ENCODE peak calls at places on chromosomes 1 and 21, in five cellular contexts. X is fibroblast of mammary gland, Q is gastrocnemius medialis, E is IMR-90, C is GM12865. W is an unnamed sample.

GRCh38 chr1:177770096-177770495 is 199.8 kb downstream of the SEC16B start:
- DNase-seq in X (no peak), E (no peak), Q (no peak), C (no peak), W (no peak)

GRCh38 chr1:165068716-165069115 is 287.8 kb downstream of the LMX1A start:
- DNase-seq in Q (no peak), E (no peak), X (peak), C (no peak), W (no peak)

GRCh38 chr1:5099558-5099957 is 445.1 kb downstream of the AJAP1 start:
- DNase-seq in C (no peak), Q (no peak), X (no peak), E (no peak), W (no peak)

GRCh38 chr1:217924924-217925323 is 293.8 kb downstream of the SPATA17 start:
- DNase-seq in C (no peak), Q (no peak), E (no peak), X (no peak), W (no peak)

GRCh38 chr1:227785812-227786608 is 29.5 kb upstream of the PRSS38 start:
- DNase-seq in C (no peak), X (no peak), Q (no peak), E (no peak), W (no peak)

GRCh38 chr1:25095635-25096200 is 136.6 kb downstream of the SYF2 start:
- DNase-seq in X (no peak), C (peak), Q (no peak), E (no peak), W (no peak)

GRCh38 chr1:160251006-160251405 is 11.3 kb downstream of the DCAF8 start:
- DNase-seq in X (no peak), E (no peak), C (no peak), Q (no peak), W (no peak)

GRCh38 chr1:241475688-241476087 is 43.9 kb downstream of the FH start:
- DNase-seq in C (no peak), X (peak), Q (no peak), E (peak), W (peak)

GRCh38 chr1:212980123-212980800 is 29.9 kb downstream of the VASH2 start:
- DNase-seq in X (peak), C (no peak), Q (peak), E (peak), W (peak)

GRCh38 chr1:112957133-112957812 is 1.3 kb upstream of the SLC16A1 start:
- DNase-seq in X (peak), Q (peak), C (peak), E (peak), W (peak)

GRCh38 chr1:210376836-210377377 is 48.2 kb downstream of the HHAT start:
- DNase-seq in C (no peak), X (peak), Q (no peak), E (peak), W (no peak)

GRCh38 chr1:41361495-41362356 is 492 bp downstream of the FOXO6 start:
- DNase-seq in Q (no peak), X (no peak), C (peak), E (no peak), W (no peak)

GRCh38 chr1:230568008-230568407 is 74.3 kb upstream of the COG2 start:
- DNase-seq in E (peak), C (peak), Q (no peak), X (peak), W (peak)

GRCh38 chr1:231861541-231862481 is 235.2 kb downstream of the DISC1 start:
- DNase-seq in E (peak), X (peak), Q (no peak), C (no peak), W (peak)

GRCh38 chr1:188089461-188089860 is 1260.7 kb downstream of the PLA2G4A start:
- DNase-seq in E (peak), Q (no peak), X (peak), C (no peak), W (peak)

GRCh38 chr1:80915491-80915890 is 885.2 kb upstream of the ADGRL2 start:
- DNase-seq in E (no peak), C (no peak), X (no peak), Q (no peak), W (no peak)

GRCh38 chr21:27480841-27481261 is 514.0 kb upstream of the ADAMTS5 start:
- DNase-seq in Q (no peak), C (peak), X (peak), E (peak), W (peak)

GRCh38 chr1:29236993-29237905 is 927 bp downstream of the PTPRU start:
- DNase-seq in Q (peak), E (peak), X (no peak), C (no peak), W (peak)

GRCh38 chr1:83637586-83637985 is 361.3 kb downstream of the TTLL7 start:
- DNase-seq in Q (no peak), X (no peak), E (no peak), C (no peak), W (no peak)

GRCh38 chr1:179794669-179795068 is 51.6 kb downstream of the FAM163A start:
- DNase-seq in X (no peak), E (no peak), C (no peak), Q (no peak), W (peak)

GRCh38 chr1:24932284-24932683 is 2.2 kb upstream of the RUNX3 start:
- DNase-seq in Q (no peak), X (peak), E (no peak), C (peak), W (no peak)

GRCh38 chr1:211731456-211732275 is 56.2 kb upstream of the NEK2 start:
- DNase-seq in C (no peak), Q (no peak), E (no peak), X (no peak), W (no peak)

GRCh38 chr1:172585348-172585747 is 52.4 kb downstream of the SUCO start:
- DNase-seq in X (peak), E (peak), C (no peak), Q (no peak), W (peak)

GRCh38 chr1:167052389-167052788 is 37.8 kb downstream of the GPA33 start:
- DNase-seq in X (no peak), E (no peak), C (no peak), Q (no peak), W (peak)

GRCh38 chr1:57423135-57424131 is at the start of gene DAB1:
- DNase-seq in X (peak), Q (no peak), C (no peak), E (peak), W (peak)

GRCh38 chr1:233721003-233721595 is 107.2 kb downstream of the KCNK1 start:
- DNase-seq in X (no peak), Q (no peak), C (peak), E (no peak), W (no peak)

GRCh38 chr1:18464665-18465050 is 16.1 kb upstream of the KLHDC7A start:
- DNase-seq in Q (no peak), X (no peak), C (no peak), E (no peak), W (no peak)

GRCh38 chr1:230558324-230558723 is 84.0 kb upstream of the COG2 start:
- DNase-seq in C (no peak), X (no peak), E (no peak), Q (no peak), W (no peak)

GRCh38 chr1:108897865-108898720 is 21.3 kb downstream of the GPSM2 start:
- DNase-seq in X (peak), E (peak), C (peak), Q (no peak), W (peak)

GRCh38 chr1:108685524-108685923 is 6.6 kb upstream of the PRPF38B start:
- DNase-seq in X (no peak), Q (no peak), C (no peak), E (no peak), W (no peak)

GRCh38 chr1:236890152-236891056 is 95.3 kb downstream of the MTR start:
- DNase-seq in Q (no peak), C (no peak), X (no peak), E (no peak), W (no peak)
- H3K4me3 ChIP-seq in Q (no peak), C (no peak), X (no peak), E (no peak), W (no peak)

GRCh38 chr1:53111693-53112092 is 30.7 kb downstream of the SLC1A7 start:
- DNase-seq in X (no peak), Q (no peak), C (no peak), E (no peak), W (no peak)

GRCh38 chr1:53112861-53113260 is 29.6 kb downstream of the SLC1A7 start:
- DNase-seq in C (no peak), E (peak), X (no peak), Q (no peak), W (no peak)

GRCh38 chr1:53112271-53112774 is 30.1 kb downstream of the SLC1A7 start:
- DNase-seq in E (peak), X (peak), C (no peak), Q (no peak), W (peak)

GRCh38 chr1:53110370-53111072 is 31.9 kb downstream of the SLC1A7 start:
- DNase-seq in Q (no peak), E (peak), C (no peak), X (peak), W (peak)

GRCh38 chr1:53111073-53111556 is 31.3 kb downstream of the SLC1A7 start:
- DNase-seq in C (no peak), X (peak), Q (no peak), E (peak), W (peak)
- H3K4me3 ChIP-seq in C (no peak), X (no peak), Q (no peak), E (no peak), W (no peak)

GRCh38 chr1:31762726-31763670 is 1.1 kb downstream of the ADGRB2 start:
- DNase-seq in E (peak), Q (peak), C (peak), X (no peak), W (no peak)

GRCh38 chr1:31762323-31762722 is 1.8 kb downstream of the ADGRB2 start:
- DNase-seq in E (no peak), Q (no peak), C (no peak), X (no peak), W (no peak)

GRCh38 chr1:31760422-31760900 is 3.7 kb downstream of the ADGRB2 start:
- DNase-seq in Q (no peak), X (no peak), C (no peak), E (no peak), W (no peak)

GRCh38 chr1:31760901-31761470 is 3.2 kb downstream of the ADGRB2 start:
- DNase-seq in Q (no peak), E (peak), X (peak), C (peak), W (peak)

GRCh38 chr1:31761883-31762282 is 2.3 kb downstream of the ADGRB2 start:
- DNase-seq in X (peak), E (peak), C (no peak), Q (no peak), W (peak)
- H3K4me3 ChIP-seq in X (no peak), E (no peak), C (no peak), Q (no peak), W (no peak)

DNA sequence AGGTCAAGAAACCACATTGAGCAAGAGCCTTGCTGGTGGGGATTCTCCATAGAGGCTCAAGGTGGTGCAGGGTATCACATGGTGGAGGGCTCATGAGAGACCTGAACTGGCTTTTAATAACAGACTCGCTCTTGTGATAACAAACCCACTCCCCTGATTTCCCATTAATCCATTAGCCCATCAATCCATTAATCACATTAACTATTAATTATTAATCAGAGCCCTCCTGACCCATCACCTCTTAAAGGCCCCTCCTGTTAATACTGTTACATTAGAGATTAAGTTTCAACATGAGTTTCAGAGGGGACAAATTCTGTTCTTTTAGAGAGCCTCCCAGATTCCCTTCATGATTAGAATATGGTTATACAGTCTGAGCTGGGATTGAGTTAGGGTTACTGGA is 61.8 kb downstream of the IER5 start:
- DNase-seq in C (no peak), E (no peak), Q (no peak), X (no peak), W (no peak)
- H3K4me3 ChIP-seq in C (no peak), E (no peak), Q (no peak), X (no peak), W (no peak)

GRCh38 chr21:24995206-24995605 is 612.1 kb downstream of the MRPL39 start:
- DNase-seq in E (no peak), C (no peak), Q (no peak), X (no peak), W (no peak)
- H3K4me3 ChIP-seq in E (no peak), C (no peak), Q (no peak), X (no peak), W (no peak)

W was measured in choroid plexus epithelial cell.